ENCODE peak calls at places on chromosomes 3 and 15, in six cellular contexts. D is AG04449; R is activated CD8-positive, alpha-beta T cell treated with anti-CD3 and anti-CD28 coated beads for 36 hours; B is K562; J is A549; L is glutamatergic neuron. G is an unnamed sample.

GRCh38 chr3:194488007-194488742 is 1.4 kb upstream of the ATP13A3 start:
- DNase-seq in L (no peak), B (peak; percentile 46), J (no peak), D (no peak), R (peak; percentile 24), G (peak; percentile 33)

GRCh38 chr15:63978511-63979226 is 67.6 kb downstream of the DAPK2 start:
- DNase-seq in D (no peak), L (no peak), B (no peak), J (no peak), R (no peak), G (no peak)

GRCh38 chr3:133514418-133514817 is 59.1 kb upstream of the CDV3 start:
- DNase-seq in R (no peak), B (no peak), J (no peak), L (no peak), D (no peak), G (no peak)

GRCh38 chr15:35756588-35756987 is 210.6 kb upstream of the DPH6 start:
- DNase-seq in J (no peak), L (no peak), R (no peak), B (no peak), D (no peak), G (no peak)

GRCh38 chr15:77115179-77115578 is 44.3 kb upstream of the TSPAN3 start:
- DNase-seq in R (no peak), D (no peak), L (no peak), J (no peak), B (no peak), G (no peak)

GRCh38 chr15:88702983-88703382 is 64.2 kb downstream of the ISG20 start:
- DNase-seq in J (no peak), L (no peak), D (no peak), R (no peak), B (no peak), G (no peak)

GRCh38 chr15:44087578-44088190 is 107.4 kb downstream of the FRMD5 start:
- DNase-seq in B (no peak), J (peak; percentile 47), R (no peak), D (peak; percentile 70), L (no peak), G (no peak)

GRCh38 chr15:63107895-63108546 is 13.6 kb upstream of the LACTB start:
- DNase-seq in B (peak; percentile 27), R (no peak), L (no peak), D (peak; percentile 100), J (peak; percentile 93), G (no peak)

GRCh38 chr15:84736375-84736774 is 12.0 kb upstream of the ZNF592 start:
- DNase-seq in B (no peak), R (peak; percentile 94), D (no peak), L (no peak), J (no peak), G (peak; percentile 75)

GRCh38 chr15:90890839-90891238 is 6.5 kb downstream of the FES start:
- DNase-seq in R (no peak), L (no peak), J (no peak), D (no peak), B (no peak), G (no peak)

GRCh38 chr3:36795622-36796021 is 31.3 kb upstream of the DCLK3 start:
- DNase-seq in J (no peak), B (no peak), D (no peak), L (no peak), R (no peak), G (no peak)

GRCh38 chr3:140351466-140351865 is 326.4 kb upstream of the TRIM42 start:
- DNase-seq in L (no peak), R (no peak), D (no peak), J (no peak), B (no peak), G (no peak)

GRCh38 chr3:143170676-143171075 is 51.1 kb downstream of the CHST2 start:
- DNase-seq in J (no peak), R (peak; percentile 20), B (no peak), D (no peak), L (no peak), G (no peak)

GRCh38 chr3:123244128-123244527 is 42.4 kb downstream of the SEC22A start:
- DNase-seq in R (peak; percentile 4), B (peak; percentile 6), J (no peak), D (no peak), L (no peak), G (no peak)

GRCh38 chr15:101101676-101102075 is 150.2 kb downstream of the CHSY1 start:
- DNase-seq in D (no peak), L (no peak), J (no peak), R (no peak), B (no peak), G (no peak)

GRCh38 chr3:63753567-63753966 is 65.5 kb upstream of the C3orf49 start:
- DNase-seq in B (no peak), R (no peak), D (no peak), L (no peak), J (no peak), G (peak; percentile 9)

GRCh38 chr3:13462822-13463221 is 17.3 kb upstream of the HDAC11 start:
- DNase-seq in L (no peak), R (no peak), D (no peak), J (no peak), B (peak; percentile 1), G (no peak)

GRCh38 chr15:34753236-34753894 is 1.4 kb downstream of the GJD2 start:
- DNase-seq in J (no peak), L (no peak), D (peak; percentile 4), R (no peak), B (peak; percentile 45), G (no peak)

GRCh38 chr15:83205725-83206324 is 1.8 kb downstream of the HDGFL3 start:
- DNase-seq in B (no peak), L (no peak), D (peak; percentile 37), J (no peak), R (no peak), G (no peak)

GRCh38 chr3:147393261-147393964 is 12.9 kb downstream of the ZIC4 start:
- DNase-seq in B (peak; percentile 15), R (no peak), J (no peak), D (no peak), L (peak; percentile 46), G (no peak)

GRCh38 chr15:78841307-78841706 is 30.0 kb upstream of the ADAMTS7 start:
- DNase-seq in J (no peak), R (no peak), B (no peak), L (no peak), D (no peak), G (peak; percentile 9)

GRCh38 chr3:11509175-11510000 is 134.3 kb downstream of the VGLL4 start:
- DNase-seq in D (peak; percentile 82), L (peak; percentile 47), B (peak; percentile 82), R (no peak), J (no peak), G (no peak)

GRCh38 chr3:127959873-127960272 is 44.8 kb downstream of the KBTBD12 start:
- DNase-seq in J (peak; percentile 31), L (no peak), B (peak; percentile 33), D (no peak), R (no peak), G (peak; percentile 44)

GRCh38 chr15:71436854-71437253 is 321.6 kb downstream of the THSD4 start:
- DNase-seq in L (no peak), B (no peak), D (no peak), R (no peak), J (no peak), G (no peak)

GRCh38 chr3:170007031-170007663 is 30.6 kb upstream of the GPR160 start:
- DNase-seq in D (peak; percentile 19), B (no peak), J (no peak), L (no peak), R (peak; percentile 59), G (peak; percentile 65)

GRCh38 chr3:77945320-77945719 is 905.4 kb downstream of the ROBO2 start:
- DNase-seq in L (no peak), B (no peak), J (no peak), R (no peak), D (no peak), G (no peak)

GRCh38 chr15:35867371-35867770 is 321.4 kb upstream of the DPH6 start:
- DNase-seq in J (no peak), R (no peak), D (no peak), B (no peak), L (no peak), G (no peak)

GRCh38 chr15:94064676-94065313 is 166.6 kb upstream of the MCTP2 start:
- DNase-seq in B (no peak), L (no peak), J (no peak), D (no peak), R (no peak), G (no peak)

GRCh38 chr15:39720721-39721611 is 61.7 kb downstream of the FSIP1 start:
- DNase-seq in B (no peak), L (no peak), R (no peak), D (peak; percentile 78), J (no peak), G (no peak)

GRCh38 chr3:55720614-55721013 is 233.5 kb upstream of the WNT5A start:
- DNase-seq in L (no peak), R (no peak), J (peak; percentile 1), B (no peak), D (no peak), G (peak; percentile 42)

GRCh38 chr3:25479727-25480010 is 51.6 kb downstream of the RARB start:
- DNase-seq in J (no peak), L (no peak), R (no peak), B (no peak), D (no peak), G (no peak)

GRCh38 chr3:64867204-64867603 is 179.4 kb upstream of the ADAMTS9 start:
- DNase-seq in B (no peak), L (no peak), J (no peak), D (no peak), R (no peak), G (no peak)

GRCh38 chr3:156474560-156475389 is 80.1 kb downstream of the SSR3 start:
- DNase-seq in R (peak; percentile 26), D (no peak), L (peak; percentile 44), J (peak; percentile 6), B (peak; percentile 62), G (no peak)
- TF ChIP-seq CTCF in R (peak; percentile 49), D (peak; percentile 14), L (peak; percentile 62), J (no peak), B (peak; percentile 78), G (peak; percentile 51)

GRCh38 chr3:52879090-52879489 is 18.3 kb downstream of the STIMATE start:
- DNase-seq in J (no peak), R (no peak), L (no peak), D (no peak), B (no peak), G (no peak)
- TF ChIP-seq CTCF in J (no peak), R (no peak), L (no peak), D (no peak), B (peak; percentile 42), G (no peak)

GRCh38 chr15:99981223-99981647 is 248.0 kb upstream of the LYSMD4 start:
- DNase-seq in D (no peak), J (no peak), B (no peak), R (peak; percentile 23), L (no peak), G (no peak)
- TF ChIP-seq CTCF in D (no peak), J (no peak), B (no peak), R (no peak), L (no peak), G (no peak)

GRCh38 chr3:14573706-14574105 is 33.6 kb upstream of the GRIP2 start:
- DNase-seq in B (no peak), D (no peak), R (no peak), J (no peak), L (no peak), G (no peak)
- TF ChIP-seq CTCF in B (no peak), D (no peak), R (no peak), J (no peak), L (no peak), G (no peak)

GRCh38 chr3:4670352-4670751 is 177.2 kb downstream of the ITPR1 start:
- DNase-seq in D (no peak), J (peak; percentile 51), R (peak; percentile 21), B (peak; percentile 55), L (peak; percentile 39), G (no peak)
- TF ChIP-seq CTCF in D (peak; percentile 37), J (peak; percentile 41), R (peak; percentile 40), B (peak; percentile 66), L (no peak), G (no peak)

G was measured in GM13976.